ENCODE peak calls at places on chromosomes 3 and 15, in four cellular contexts. E, X, Z and F are unnamed samples.

GRCh38 chr15:45169608-45170480 is 17.9 kb downstream of the SHF start:
- DNase-seq in E (no peak), Z (no peak), X (no peak), F (no peak)

GRCh38 chr15:28975766-28976179 is 90.0 kb downstream of the APBA2 start:
- DNase-seq in X (peak), E (peak), Z (no peak), F (peak)

GRCh38 chr3:178703268-178703975 is 167.2 kb downstream of the KCNMB2 start:
- DNase-seq in Z (no peak), E (no peak), X (no peak), F (no peak)

GRCh38 chr15:58522865-58523264 is 91.1 kb downstream of the LIPC start:
- DNase-seq in X (no peak), Z (no peak), E (no peak), F (no peak)

GRCh38 chr3:54304867-54305266 is 182.5 kb downstream of the CACNA2D3 start:
- DNase-seq in Z (no peak), E (no peak), X (no peak), F (no peak)

GRCh38 chr3:31541102-31541501 is 8.4 kb downstream of the STT3B start:
- DNase-seq in X (no peak), E (no peak), Z (no peak), F (no peak)

GRCh38 chr15:83205725-83206324 is 1.8 kb downstream of the HDGFL3 start:
- DNase-seq in Z (no peak), E (no peak), X (no peak), F (no peak)

GRCh38 chr15:27133244-27133643 is 162.3 kb downstream of the GABRG3 start:
- DNase-seq in X (peak), Z (no peak), E (no peak), F (no peak)

GRCh38 chr3:50333744-50334328 is 5.8 kb upstream of the TUSC2 start:
- DNase-seq in X (no peak), Z (no peak), E (no peak), F (no peak)

GRCh38 chr15:69648775-69649735 is 196.4 kb downstream of the RPLP1 start:
- DNase-seq in Z (no peak), X (no peak), E (no peak), F (peak)

GRCh38 chr3:187319699-187320302 is 28.3 kb upstream of the MASP1 start:
- DNase-seq in E (peak), Z (peak), X (peak), F (peak)

GRCh38 chr15:62444104-62445027 is 279.3 kb upstream of the C2CD4B start:
- DNase-seq in X (no peak), Z (no peak), E (no peak), F (no peak)

GRCh38 chr3:67382551-67382950 is 271.9 kb downstream of the SUCLG2 start:
- DNase-seq in E (no peak), X (no peak), Z (no peak), F (no peak)

GRCh38 chr3:38581774-38582173 is 67.7 kb downstream of the SCN5A start:
- DNase-seq in E (no peak), X (no peak), Z (no peak), F (no peak)

GRCh38 chr3:29141912-29142262 is 139.0 kb upstream of the RBMS3 start:
- DNase-seq in E (no peak), Z (no peak), X (no peak), F (no peak)

GRCh38 chr3:27591811-27592210 is 107.6 kb upstream of the SLC4A7 start:
- DNase-seq in E (no peak), X (no peak), Z (no peak), F (no peak)

GRCh38 chr3:69200384-69201068 is 78.1 kb upstream of the LMOD3 start:
- DNase-seq in E (peak), Z (no peak), X (peak), F (no peak)

GRCh38 chr3:192935441-192935840 is 17.8 kb upstream of the MB21D2 start:
- DNase-seq in E (no peak), Z (no peak), X (no peak), F (no peak)

GRCh38 chr3:36648241-36649034 is 115.9 kb downstream of the DCLK3 start:
- DNase-seq in Z (peak), E (no peak), X (no peak), F (no peak)

GRCh38 chr3:124336067-124336656 is 344.2 kb upstream of the ROPN1 start:
- DNase-seq in Z (no peak), X (no peak), E (no peak), F (no peak)

GRCh38 chr3:125160911-125161371 is 51.6 kb downstream of the SLC12A8 start:
- DNase-seq in Z (no peak), X (no peak), E (no peak), F (no peak)

GRCh38 chr3:161630791-161631190 is 134.2 kb downstream of the OTOL1 start:
- DNase-seq in Z (no peak), E (no peak), X (no peak), F (no peak)

GRCh38 chr15:85607842-85608241 is 186.9 kb downstream of the KLHL25 start:
- DNase-seq in X (no peak), Z (no peak), E (no peak), F (no peak)

GRCh38 chr15:35932541-35932940 is 386.6 kb upstream of the DPH6 start:
- DNase-seq in E (no peak), X (no peak), Z (no peak), F (no peak)

GRCh38 chr15:100123611-100124010 is 218.2 kb downstream of the ADAMTS17 start:
- DNase-seq in E (no peak), Z (no peak), X (no peak), F (no peak)

GRCh38 chr15:34013746-34014145 is 25.3 kb downstream of the AVEN start:
- DNase-seq in E (no peak), Z (no peak), X (no peak), F (no peak)

GRCh38 chr3:72163809-72164634 is 379.1 kb upstream of the PROK2 start:
- DNase-seq in X (peak), Z (peak), E (no peak), F (no peak)

GRCh38 chr15:73051811-73052678 is at the start of gene NEO1:
- DNase-seq in Z (no peak), E (peak), X (peak), F (peak)

GRCh38 chr3:178522200-178523052 is 13.8 kb upstream of the KCNMB2 start:
- DNase-seq in E (no peak), X (no peak), Z (no peak), F (no peak)

GRCh38 chr15:34610388-34610787 is 26.9 kb upstream of the GOLGA8B start:
- DNase-seq in Z (no peak), E (no peak), X (no peak), F (no peak)

DNA sequence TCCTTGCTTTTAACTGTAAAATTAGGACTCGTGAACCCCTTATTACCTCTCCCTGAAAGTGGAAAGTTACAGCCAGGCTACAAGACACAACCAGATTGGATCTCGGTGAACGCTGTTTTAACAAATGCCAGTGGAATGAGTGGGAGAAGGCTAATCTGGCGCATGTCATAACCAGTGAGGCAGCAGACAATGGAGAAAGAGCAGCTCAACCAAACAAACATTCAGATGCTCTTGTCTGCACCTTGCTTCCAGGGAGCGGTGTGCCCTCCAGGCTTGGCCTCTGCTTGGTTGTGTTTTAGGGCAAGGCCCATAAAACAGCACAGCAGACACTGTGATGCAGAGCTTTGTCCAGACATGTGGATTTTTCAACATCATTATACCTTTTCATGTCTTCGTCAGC is 45.9 kb upstream of the ATP1B3 start:
- DNase-seq in E (no peak), X (no peak), Z (no peak), F (no peak)
- TF ChIP-seq POLR2AphosphoS5 in E (no peak), X (no peak), Z (no peak), F (no peak)

GRCh38 chr3:115852278-115852677 is 229.0 kb downstream of the GAP43 start:
- DNase-seq in X (no peak), Z (no peak), E (no peak), F (no peak)
- TF ChIP-seq EP300 in X (no peak), Z (no peak), E (no peak), F (no peak)

DNA sequence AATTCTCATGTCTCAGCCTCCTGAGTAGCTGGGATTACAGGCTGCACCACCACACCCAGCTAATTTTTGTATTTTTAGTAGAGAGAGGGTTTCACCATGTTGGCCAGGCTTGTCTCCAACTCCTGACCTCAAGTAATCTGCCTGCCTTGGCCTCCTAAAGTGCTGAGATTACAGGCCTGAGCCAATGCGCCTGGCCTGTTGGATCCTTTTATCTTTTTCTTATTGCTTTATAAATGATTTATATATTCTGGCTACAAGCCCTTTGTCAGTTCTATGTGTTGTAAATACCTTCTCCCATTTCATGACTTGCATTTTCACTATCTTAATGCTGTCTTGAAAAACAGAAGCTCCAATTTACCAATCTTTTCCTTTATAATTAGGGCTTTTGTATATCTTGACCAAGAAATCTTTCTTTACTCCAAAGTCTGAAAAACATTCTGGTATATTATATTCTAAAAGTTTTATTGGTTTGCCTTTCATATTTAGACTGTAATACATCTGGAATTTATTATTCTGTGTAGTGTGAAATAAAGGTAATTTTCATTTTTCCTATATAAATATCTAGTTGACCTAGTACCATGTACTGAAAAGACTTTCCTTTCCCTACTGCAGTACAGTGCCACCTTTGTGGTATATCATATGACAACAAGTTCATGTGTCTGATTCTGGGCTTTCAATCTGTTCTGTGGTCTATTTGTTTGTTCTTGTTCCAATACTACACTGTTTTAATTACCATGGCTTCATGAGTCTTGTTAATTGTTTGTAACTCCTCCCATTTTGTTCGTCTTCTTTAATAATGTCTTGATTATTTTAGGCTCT is 52.9 kb upstream of the RNU6-1 start:
- DNase-seq in E (no peak), Z (no peak), X (no peak), F (no peak)
- TF ChIP-seq CBX5 in E (no peak), Z (no peak), X (no peak), F (no peak)

DNA sequence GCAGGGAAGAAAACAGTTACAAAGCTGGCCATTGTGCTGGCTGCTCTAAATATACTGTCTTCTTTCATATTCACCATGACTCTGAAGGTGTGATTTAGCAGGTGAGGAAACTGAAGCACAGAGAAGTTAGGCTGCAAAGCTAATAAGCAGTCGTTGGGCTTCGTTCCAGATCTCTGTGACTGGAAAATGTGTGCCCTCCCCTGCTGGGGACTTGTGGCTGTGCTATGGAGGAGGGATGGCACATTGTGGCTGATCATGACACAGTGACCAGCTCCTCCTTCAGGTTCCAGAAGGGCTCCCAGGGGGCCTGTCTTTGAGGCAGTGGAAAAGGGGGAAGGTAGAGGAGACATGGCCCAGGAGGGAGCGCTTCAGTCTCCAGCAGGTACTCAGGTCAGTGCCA is 19.2 kb downstream of the PXK start:
- DNase-seq in Z (no peak), E (no peak), X (no peak), F (no peak)
- TF ChIP-seq POLR2AphosphoS5 in Z (no peak), E (no peak), X (no peak), F (no peak)